ENCODE peak calls at places on chromosomes 5 and 9, in five cellular contexts. One of them, this sample, is unnamed.

GRCh38 chr5:34657550-34657921 is 1.4 kb downstream of the RAI14 start:
- DNase-seq in suprapubic skin: peak; percentile 64
- DNase-seq in NT2/D1: no peak
- DNase-seq in IMR-90: peak; percentile 42
- DNase-seq in tibial artery: peak; percentile 26
- DNase-seq in this sample: no peak

GRCh38 chr5:131679911-131680310 is 44.9 kb upstream of the RAPGEF6 start:
- DNase-seq in suprapubic skin: no peak
- DNase-seq in NT2/D1: no peak
- DNase-seq in IMR-90: peak; percentile 75
- DNase-seq in tibial artery: no peak
- DNase-seq in this sample: no peak

GRCh38 chr9:84668204-84669007 is 1.1 kb upstream of the NTRK2 start:
- DNase-seq in suprapubic skin: peak; percentile 68
- DNase-seq in NT2/D1: peak; percentile 82
- DNase-seq in IMR-90: peak; percentile 19
- DNase-seq in tibial artery: peak; percentile 72
- DNase-seq in this sample: peak; percentile 65

GRCh38 chr5:52015760-52016159 is 632.5 kb downstream of the ISL1 start:
- DNase-seq in suprapubic skin: no peak
- DNase-seq in NT2/D1: no peak
- DNase-seq in IMR-90: no peak
- DNase-seq in tibial artery: no peak
- DNase-seq in this sample: no peak

GRCh38 chr5:33311893-33312292 is 128.9 kb upstream of the TARS1 start:
- DNase-seq in suprapubic skin: no peak
- DNase-seq in NT2/D1: no peak
- DNase-seq in IMR-90: peak; percentile 99
- DNase-seq in tibial artery: no peak
- DNase-seq in this sample: no peak

GRCh38 chr9:37144762-37145161 is 24.4 kb downstream of the ZCCHC7 start:
- DNase-seq in suprapubic skin: no peak
- DNase-seq in NT2/D1: no peak
- DNase-seq in IMR-90: peak; percentile 38
- DNase-seq in tibial artery: no peak
- DNase-seq in this sample: no peak

GRCh38 chr9:121059998-121060636 is 10.0 kb upstream of the C5 start:
- DNase-seq in suprapubic skin: no peak
- DNase-seq in NT2/D1: peak; percentile 66
- DNase-seq in IMR-90: peak; percentile 84
- DNase-seq in tibial artery: no peak
- DNase-seq in this sample: no peak

GRCh38 chr5:157561105-157561504 is 14.5 kb downstream of the ADAM19 start:
- DNase-seq in suprapubic skin: no peak
- DNase-seq in NT2/D1: no peak
- DNase-seq in IMR-90: no peak
- DNase-seq in tibial artery: no peak
- DNase-seq in this sample: no peak

GRCh38 chr9:114347675-114348074 is 18.0 kb downstream of the ORM2 start:
- DNase-seq in suprapubic skin: no peak
- DNase-seq in NT2/D1: no peak
- DNase-seq in IMR-90: no peak
- DNase-seq in tibial artery: no peak
- DNase-seq in this sample: no peak

GRCh38 chr9:94847486-94847885 is 121.0 kb downstream of the AOPEP start:
- DNase-seq in suprapubic skin: no peak
- DNase-seq in NT2/D1: no peak
- DNase-seq in IMR-90: peak; percentile 86
- DNase-seq in tibial artery: no peak
- DNase-seq in this sample: no peak

GRCh38 chr5:97194366-97194765 is 11.3 kb upstream of the RIOK2 start:
- DNase-seq in suprapubic skin: no peak
- DNase-seq in NT2/D1: no peak
- DNase-seq in IMR-90: no peak
- DNase-seq in tibial artery: no peak
- DNase-seq in this sample: no peak

GRCh38 chr9:82369251-82369945 is 380.8 kb downstream of the SPATA31D1 start:
- DNase-seq in suprapubic skin: no peak
- DNase-seq in NT2/D1: no peak
- DNase-seq in IMR-90: no peak
- DNase-seq in tibial artery: no peak
- DNase-seq in this sample: no peak

GRCh38 chr5:175862131-175863012 is 9.0 kb upstream of the CPLX2 start:
- DNase-seq in suprapubic skin: no peak
- DNase-seq in NT2/D1: no peak
- DNase-seq in IMR-90: no peak
- DNase-seq in tibial artery: no peak
- DNase-seq in this sample: no peak

GRCh38 chr9:105216440-105217178 is 27.8 kb upstream of the SLC44A1 start:
- DNase-seq in suprapubic skin: no peak
- DNase-seq in NT2/D1: no peak
- DNase-seq in IMR-90: no peak
- DNase-seq in tibial artery: no peak
- DNase-seq in this sample: peak; percentile 26

GRCh38 chr5:157686841-157687554 is 15.7 kb downstream of the C5orf52 start:
- DNase-seq in suprapubic skin: no peak
- DNase-seq in NT2/D1: no peak
- DNase-seq in IMR-90: no peak
- DNase-seq in tibial artery: no peak
- DNase-seq in this sample: no peak

GRCh38 chr5:120465281-120465961 is 1.3 kb downstream of the PRR16 start:
- DNase-seq in suprapubic skin: peak; percentile 60
- DNase-seq in NT2/D1: no peak
- DNase-seq in IMR-90: peak; percentile 64
- DNase-seq in tibial artery: peak; percentile 58
- DNase-seq in this sample: peak; percentile 48

GRCh38 chr9:132600326-132600984 is 18.0 kb downstream of the BARHL1 start:
- DNase-seq in suprapubic skin: no peak
- DNase-seq in NT2/D1: no peak
- DNase-seq in IMR-90: no peak
- DNase-seq in tibial artery: no peak
- DNase-seq in this sample: no peak

GRCh38 chr9:121260457-121261106 is 7.4 kb upstream of the GSN start:
- DNase-seq in suprapubic skin: no peak
- DNase-seq in NT2/D1: no peak
- DNase-seq in IMR-90: no peak
- DNase-seq in tibial artery: no peak
- DNase-seq in this sample: no peak

DNA sequence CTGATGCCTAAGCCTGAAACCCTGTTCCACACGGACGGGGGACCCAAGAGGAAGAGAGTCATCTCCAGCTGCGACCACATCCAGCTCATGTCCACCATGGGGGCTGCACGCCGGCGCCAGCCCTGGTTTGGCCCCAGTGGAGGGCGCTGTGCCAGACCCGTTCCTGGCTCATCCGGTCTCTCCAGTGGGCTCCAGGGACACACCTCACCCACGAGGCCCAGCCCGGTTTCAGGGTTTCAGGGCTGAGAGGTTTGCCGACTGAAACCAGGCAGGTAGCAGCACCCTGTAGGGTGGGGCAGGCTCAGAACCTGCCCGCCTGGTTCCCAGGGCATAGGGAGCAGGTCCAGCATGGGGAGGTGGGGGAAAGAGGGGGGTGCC is 71.4 kb upstream of the STXBP1 start:
- DNase-seq in suprapubic skin: no peak
- DNase-seq in NT2/D1: no peak
- DNase-seq in IMR-90: no peak
- DNase-seq in tibial artery: no peak
- DNase-seq in this sample: no peak
- H3K4me1 ChIP-seq in suprapubic skin: peaks cover 98% of the 10 kb centered on the region
- H3K4me1 ChIP-seq in NT2/D1: peaks cover 33% of the 10 kb centered on the region
- H3K4me1 ChIP-seq in IMR-90: peaks cover 78% of the 10 kb centered on the region
- H3K4me1 ChIP-seq in tibial artery: peaks cover 85% of the 10 kb centered on the region
- H3K4me1 ChIP-seq in this sample: peaks cover 95% of the 10 kb centered on the region

GRCh38 chr9:134422301-134422700 is 96.0 kb downstream of the RXRA start:
- DNase-seq in suprapubic skin: peak; percentile 88
- DNase-seq in NT2/D1: no peak
- DNase-seq in IMR-90: no peak
- DNase-seq in tibial artery: no peak
- DNase-seq in this sample: no peak
- H3K36me3 ChIP-seq in suprapubic skin: peaks cover 67% of the 10 kb centered on the region
- H3K36me3 ChIP-seq in NT2/D1: peaks cover 73% of the 10 kb centered on the region
- H3K36me3 ChIP-seq in IMR-90: peaks cover 73% of the 10 kb centered on the region
- H3K36me3 ChIP-seq in tibial artery: peaks cover 85% of the 10 kb centered on the region
- H3K36me3 ChIP-seq in this sample: peaks cover 42% of the 10 kb centered on the region

DNA sequence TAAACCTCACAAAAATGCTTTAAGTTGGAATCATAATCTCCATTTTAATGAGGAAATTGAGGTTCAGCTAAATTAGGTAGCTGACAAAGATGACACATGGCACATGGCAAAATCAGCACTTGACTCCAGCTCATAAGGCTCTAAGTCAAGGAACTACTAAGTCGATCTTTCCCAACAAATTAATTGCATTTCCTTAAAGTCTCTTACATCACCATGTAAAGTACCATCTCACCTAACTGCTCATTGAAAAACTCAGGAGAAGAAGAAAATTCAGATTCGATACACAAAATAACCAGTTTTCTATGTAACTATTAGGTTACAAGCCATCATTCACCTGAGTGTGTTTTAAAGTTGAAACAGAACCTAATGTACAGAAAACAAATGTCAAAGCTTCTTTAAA is 85.8 kb upstream of the IFNE start:
- DNase-seq in suprapubic skin: no peak
- DNase-seq in NT2/D1: no peak
- DNase-seq in IMR-90: no peak
- DNase-seq in tibial artery: no peak
- DNase-seq in this sample: no peak
- H3K4me1 ChIP-seq in suprapubic skin: no peaks in the 10 kb centered on the region
- H3K4me1 ChIP-seq in NT2/D1: no peaks in the 10 kb centered on the region
- H3K4me1 ChIP-seq in IMR-90: peaks cover 2% of the 10 kb centered on the region
- H3K4me1 ChIP-seq in tibial artery: no peaks in the 10 kb centered on the region
- H3K4me1 ChIP-seq in this sample: no peaks in the 10 kb centered on the region

GRCh38 chr9:72917892-72918509 is 34.9 kb downstream of the ALDH1A1 start:
- DNase-seq in suprapubic skin: no peak
- DNase-seq in NT2/D1: no peak
- DNase-seq in IMR-90: no peak
- DNase-seq in tibial artery: no peak
- DNase-seq in this sample: no peak
- H3K36me3 ChIP-seq in suprapubic skin: peaks cover 3% of the 10 kb centered on the region
- H3K36me3 ChIP-seq in NT2/D1: no peaks in the 10 kb centered on the region
- H3K36me3 ChIP-seq in IMR-90: no peaks in the 10 kb centered on the region
- H3K36me3 ChIP-seq in tibial artery: peaks cover 13% of the 10 kb centered on the region
- H3K36me3 ChIP-seq in this sample: peaks cover 10% of the 10 kb centered on the region

This sample was measured in left ventricle myocardium inferior.